ENCODE peak calls at places on chromosomes 1 and 21, in ten cellular contexts. M is ovary, X is cardiac muscle cell, F is AG09309, R is IMR-90, S is fibroblast of pulmonary artery, I is AG10803, K is heart right ventricle, J is Panc1, B is esophagus squamous epithelium. D is an unnamed sample.

GRCh38 chr1:92323473-92324453 is 24.9 kb downstream of the RPAP2 start:
- DNase-seq in K (no peak), X (no peak), R (no peak), M (no peak), B (no peak), J (no peak), F (no peak), S (no peak), I (no peak), D (no peak)

GRCh38 chr21:34983680-34984086 is 65.4 kb downstream of the RUNX1 start:
- DNase-seq in X (no peak), S (peak), I (peak), M (no peak), K (no peak), R (peak), B (no peak), J (no peak), F (no peak), D (peak)

GRCh38 chr1:201888282-201889033 is at the start of gene SHISA4:
- DNase-seq in F (no peak), J (no peak), X (peak), I (peak), K (peak), M (peak), S (peak), B (no peak), R (peak), D (no peak)

GRCh38 chr1:239914827-239915231 is 176.9 kb upstream of the FMN2 start:
- DNase-seq in J (no peak), M (no peak), X (peak), B (no peak), S (peak), R (peak), K (no peak), I (peak), F (peak), D (peak)

GRCh38 chr1:150730130-150730721 is 9.5 kb upstream of the HORMAD1 start:
- DNase-seq in K (no peak), S (no peak), X (no peak), F (no peak), J (no peak), B (no peak), M (no peak), R (no peak), I (no peak), D (no peak)

GRCh38 chr1:65190229-65190628 is 42.2 kb downstream of the AK4 start:
- DNase-seq in S (no peak), F (no peak), J (no peak), I (no peak), R (no peak), X (no peak), M (no peak), K (no peak), B (no peak), D (no peak)

GRCh38 chr1:12424793-12425192 is 193.2 kb downstream of the DHRS3 start:
- DNase-seq in F (no peak), J (no peak), M (no peak), B (no peak), R (peak), K (no peak), X (no peak), S (no peak), I (no peak), D (no peak)

GRCh38 chr1:21909286-21909759 is 27.8 kb downstream of the HSPG2 start:
- DNase-seq in S (peak), X (peak), I (peak), F (no peak), R (peak), J (no peak), B (no peak), K (no peak), M (peak), D (peak)

GRCh38 chr1:114330451-114330983 is 176.8 kb upstream of the SYT6 start:
- DNase-seq in M (no peak), F (no peak), B (no peak), K (no peak), S (no peak), I (no peak), R (no peak), J (no peak), X (no peak), D (no peak)

GRCh38 chr1:219902951-219903350 is 25.4 kb downstream of the SLC30A10 start:
- DNase-seq in B (no peak), M (peak), X (no peak), S (no peak), K (no peak), J (no peak), F (no peak), R (no peak), I (no peak), D (no peak)

GRCh38 chr1:98949606-98950005 is 55.1 kb downstream of the PLPPR5 start:
- DNase-seq in R (no peak), I (peak), M (no peak), B (no peak), X (no peak), J (no peak), F (no peak), S (peak), K (no peak), D (no peak)

GRCh38 chr1:6646499-6647148 is 22.0 kb downstream of the THAP3 start:
- DNase-seq in J (no peak), X (peak), I (peak), R (peak), F (no peak), S (peak), M (no peak), K (no peak), B (no peak), D (peak)

GRCh38 chr1:190478193-190479007 is 736 bp upstream of the BRINP3 start:
- DNase-seq in J (no peak), M (peak), S (peak), X (peak), R (peak), B (no peak), F (no peak), I (no peak), K (no peak), D (no peak)

GRCh38 chr1:112337028-112337531 is 58.9 kb upstream of the CTTNBP2NL start:
- DNase-seq in J (peak), F (no peak), M (no peak), X (peak), I (peak), K (peak), R (peak), B (no peak), S (peak), D (peak)

GRCh38 chr1:17569200-17570139 is 30.0 kb downstream of the ARHGEF10L start:
- DNase-seq in I (peak), J (no peak), X (peak), B (no peak), R (peak), K (peak), M (peak), S (peak), F (peak), D (peak)

GRCh38 chr1:227489572-227489971 is 73.8 kb upstream of the ZNF678 start:
- DNase-seq in B (no peak), I (no peak), S (no peak), X (no peak), M (no peak), K (peak), F (no peak), J (no peak), R (no peak), D (no peak)

GRCh38 chr1:192557841-192558595 is 17.6 kb upstream of the RGS1 start:
- DNase-seq in R (peak), J (no peak), X (no peak), K (no peak), F (no peak), S (no peak), I (peak), M (no peak), B (no peak), D (peak)

GRCh38 chr1:224503161-224504118 is 68.8 kb upstream of the WDR26 start:
- DNase-seq in K (peak), J (no peak), M (peak), S (peak), R (peak), B (peak), I (peak), X (peak), F (peak), D (peak)

GRCh38 chr1:72283204-72284083 is 1.1 kb upstream of the NEGR1 start:
- DNase-seq in B (no peak), X (peak), R (peak), K (peak), I (peak), J (peak), S (peak), M (peak), F (peak), D (peak)

GRCh38 chr1:198326915-198327314 is 170.1 kb downstream of the NEK7 start:
- DNase-seq in S (no peak), X (no peak), K (no peak), I (peak), F (no peak), B (no peak), M (no peak), J (no peak), R (no peak), D (peak)

GRCh38 chr1:48823161-48823560 is 46.5 kb upstream of the BEND5 start:
- DNase-seq in F (no peak), S (no peak), R (no peak), X (no peak), I (no peak), B (no peak), K (peak), J (no peak), M (no peak), D (no peak)

GRCh38 chr1:76023669-76024407 is 50.7 kb upstream of the ST6GALNAC3 start:
- DNase-seq in B (no peak), J (no peak), R (peak), I (no peak), S (no peak), M (no peak), K (no peak), X (peak), F (no peak), D (peak)

GRCh38 chr1:204991342-204991844 is 51.6 kb upstream of the CNTN2 start:
- DNase-seq in I (no peak), R (no peak), F (no peak), S (no peak), J (no peak), K (no peak), M (no peak), B (no peak), X (no peak), D (no peak)

GRCh38 chr21:38358098-38358497 is 101.3 kb downstream of the KCNJ15 start:
- DNase-seq in J (no peak), F (no peak), X (no peak), K (no peak), B (no peak), R (no peak), S (no peak), M (no peak), I (no peak), D (no peak)

GRCh38 chr1:86542626-86543025 is 4.3 kb upstream of the CLCA4 start:
- DNase-seq in I (no peak), J (no peak), S (peak), K (no peak), B (no peak), M (no peak), F (no peak), X (no peak), R (no peak), D (no peak)

GRCh38 chr1:150650193-150650592 is 20.8 kb upstream of the ENSA start:
- DNase-seq in M (no peak), J (no peak), F (no peak), R (peak), X (peak), S (peak), B (no peak), I (no peak), K (peak), D (peak)

GRCh38 chr1:31934706-31935629 is 3.2 kb downstream of the PTP4A2 start:
- DNase-seq in M (no peak), I (peak), J (no peak), X (peak), S (peak), B (no peak), F (no peak), R (peak), K (no peak), D (no peak)

GRCh38 chr1:22472596-22472995 is 20.9 kb downstream of the ZBTB40 start:
- DNase-seq in S (no peak), R (no peak), M (no peak), X (no peak), J (no peak), B (no peak), K (peak), I (peak), F (peak), D (no peak)

GRCh38 chr1:60102691-60103090 is 29.1 kb upstream of the C1orf87 start:
- DNase-seq in F (no peak), K (no peak), I (no peak), S (no peak), B (no peak), M (no peak), R (no peak), X (no peak), J (no peak), D (no peak)

GRCh38 chr1:173405758-173406344 is 71.3 kb upstream of the PRDX6 start:
- DNase-seq in K (no peak), X (peak), S (peak), I (peak), B (no peak), J (no peak), R (peak), F (no peak), M (no peak), D (peak)

GRCh38 chr1:99644302-99645004 is 1.5 kb upstream of the PALMD start:
- DNase-seq in B (no peak), R (no peak), F (no peak), I (no peak), K (no peak), X (peak), S (no peak), M (no peak), J (no peak), D (no peak)

GRCh38 chr1:153779781-153780541 is 4.8 kb downstream of the SLC27A3 start:
- DNase-seq in B (no peak), S (no peak), R (no peak), K (no peak), I (no peak), J (no peak), X (peak), M (peak), F (no peak), D (no peak)

GRCh38 chr1:205504311-205505075 is at the start of gene CDK18:
- DNase-seq in F (no peak), I (no peak), J (no peak), K (peak), R (no peak), X (peak), M (peak), B (no peak), S (peak), D (no peak)

GRCh38 chr1:201359031-201359872 is 18.2 kb downstream of the TNNT2 start:
- DNase-seq in K (no peak), B (no peak), S (no peak), R (no peak), X (no peak), M (no peak), F (no peak), I (no peak), J (no peak), D (no peak)

GRCh38 chr1:54583868-54584267 is 35.8 kb downstream of the ACOT11 start:
- DNase-seq in X (no peak), M (no peak), J (no peak), R (no peak), B (no peak), K (no peak), S (no peak), I (no peak), F (no peak), D (no peak)

GRCh38 chr1:188715566-188715965 is 1762.1 kb downstream of the BRINP3 start:
- DNase-seq in I (no peak), S (no peak), J (no peak), R (no peak), B (no peak), F (no peak), K (no peak), X (no peak), M (no peak), D (no peak)
- TF ChIP-seq CTCF in I (no peak), S (peak), J (peak), R (no peak), B (no peak), F (no peak), K (no peak), X (no peak), M (no peak), D (peak)

DNA sequence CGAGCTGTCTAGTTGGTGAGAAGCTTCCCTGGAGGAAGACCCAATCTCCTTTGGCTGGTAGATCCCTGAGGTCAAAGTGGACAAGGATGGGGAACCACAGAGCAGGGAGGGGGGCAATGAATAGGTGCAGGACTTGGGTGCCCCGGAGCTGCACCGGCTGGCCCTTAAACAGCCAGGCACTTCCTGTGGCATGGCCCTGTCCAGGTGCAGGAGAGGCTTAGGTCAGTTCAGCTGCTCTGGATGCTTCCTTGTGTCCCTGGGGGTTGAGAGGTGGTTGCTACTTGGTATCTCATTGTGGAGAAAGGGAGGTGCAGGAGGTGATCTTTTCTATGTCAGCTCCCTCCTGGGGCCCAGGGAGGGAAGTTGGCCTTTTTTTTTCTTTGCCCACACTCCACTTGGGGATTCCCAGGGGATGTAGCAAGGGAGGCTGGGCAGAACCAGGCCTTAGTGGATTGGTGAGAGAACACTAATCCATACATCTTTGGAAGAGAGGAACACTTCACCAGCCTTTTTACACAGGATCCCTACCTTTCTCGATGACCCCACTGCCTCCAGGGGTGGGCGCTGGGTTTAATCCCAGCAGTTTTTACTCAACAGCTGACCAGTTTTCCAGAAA is 1.2 kb upstream of the ST3GAL3 start:
- DNase-seq in X (no peak), I (peak), B (no peak), K (no peak), M (no peak), F (no peak), S (no peak), R (no peak), J (no peak), D (no peak)
- H3K4me3 ChIP-seq in X (peak), I (no peak), B (no peak), K (peak), M (no peak), F (no peak), S (no peak), R (no peak), J (peak), D (peak)

GRCh38 chr1:73886721-73887120 is 311.3 kb downstream of the LRRIQ3 start:
- DNase-seq in B (no peak), F (no peak), S (no peak), J (no peak), R (no peak), K (no peak), X (no peak), M (no peak), I (no peak), D (no peak)
- TF ChIP-seq CTCF in B (no peak), F (no peak), S (no peak), J (no peak), R (no peak), K (no peak), X (no peak), M (no peak), I (no peak), D (no peak)

GRCh38 chr21:45288441-45288841 is 746 bp upstream of the POFUT2 start:
- DNase-seq in K (peak), S (no peak), J (no peak), X (no peak), B (no peak), I (no peak), F (no peak), M (peak), R (no peak), D (no peak)
- H3K4me3 ChIP-seq in K (peak), S (peak), J (peak), X (peak), B (peak), I (peak), F (peak), M (peak), R (peak), D (peak)

DNA sequence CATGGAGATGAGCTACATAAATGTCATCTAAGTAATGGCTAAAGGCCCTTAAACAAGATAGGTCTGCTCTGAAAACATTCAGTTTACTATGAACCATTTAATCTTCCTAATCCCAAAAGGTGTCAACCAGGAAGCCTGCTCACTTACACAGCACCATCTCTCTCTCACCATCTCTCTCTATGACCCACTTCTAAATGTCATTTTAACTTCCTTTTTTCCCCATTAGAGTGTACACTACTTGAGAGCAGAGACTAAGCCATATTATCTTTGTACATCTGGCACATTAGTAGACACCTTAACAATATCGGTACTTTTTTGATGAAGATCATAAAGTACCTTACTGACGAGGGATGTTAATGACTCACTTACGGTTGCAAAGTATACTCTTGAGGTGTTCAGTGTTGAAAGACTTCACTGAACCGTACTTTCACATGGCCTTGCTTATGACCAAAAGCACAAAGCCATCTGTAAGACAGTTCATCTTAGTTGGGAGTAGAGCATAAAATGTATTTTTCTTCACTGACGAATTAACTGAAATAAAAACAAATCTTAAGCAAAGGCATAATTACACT is 25.4 kb downstream of the FBXO42 start:
- DNase-seq in I (no peak), X (no peak), J (no peak), B (no peak), K (no peak), F (no peak), S (no peak), M (no peak), R (no peak), D (no peak)
- TF ChIP-seq CTCF in I (no peak), X (no peak), J (no peak), B (no peak), K (no peak), F (no peak), S (no peak), M (no peak), R (no peak), D (no peak)